ENCODE peak calls at places on chromosomes 6 and 20, in four cellular contexts. W is mesenchymal stem cell, Q is IMR-90, C is neuronal stem cell. T is an unnamed sample.

GRCh38 chr6:11009353-11009752 is 34.8 kb downstream of the ELOVL2 start:
- DNase-seq in W (peak; percentile 76), C (no peak), Q (peak; percentile 61), T (no peak)

GRCh38 chr6:34391023-34391485 is 1.4 kb downstream of the NUDT3 start:
- DNase-seq in Q (peak; percentile 71), W (peak; percentile 77), C (no peak), T (no peak)

GRCh38 chr6:49890988-49891387 is 24.7 kb upstream of the CRISP1 start:
- DNase-seq in C (no peak), W (no peak), Q (no peak), T (peak; percentile 43)

GRCh38 chr6:150406948-150407347 is 38.1 kb downstream of the IYD start:
- DNase-seq in C (no peak), Q (no peak), W (no peak), T (no peak)

GRCh38 chr6:168371185-168371584 is 51.6 kb upstream of the DACT2 start:
- DNase-seq in Q (no peak), W (no peak), C (no peak), T (no peak)

GRCh38 chr20:57074386-57074785 is 192.1 kb downstream of the BMP7 start:
- DNase-seq in C (no peak), Q (no peak), W (no peak), T (no peak)

GRCh38 chr20:6213311-6213710 is 90.5 kb upstream of the FERMT1 start:
- DNase-seq in Q (no peak), C (no peak), W (no peak), T (no peak)

GRCh38 chr20:62368629-62369507 is 1.8 kb upstream of the LAMA5 start:
- DNase-seq in C (peak; percentile 73), Q (peak; percentile 50), W (peak; percentile 79), T (peak; percentile 86)

GRCh38 chr6:19270616-19271015 is 566.6 kb upstream of the ID4 start:
- DNase-seq in W (no peak), Q (no peak), C (no peak), T (no peak)

GRCh38 chr20:59577037-59577808 is 27.1 kb upstream of the PHACTR3 start:
- DNase-seq in Q (no peak), W (no peak), C (no peak), T (no peak)

GRCh38 chr6:41199427-41200246 is 1.3 kb downstream of the TREML2 start:
- DNase-seq in W (no peak), C (no peak), Q (no peak), T (no peak)

GRCh38 chr20:37955511-37955910 is 52.6 kb downstream of the VSTM2L start:
- DNase-seq in W (no peak), Q (no peak), C (no peak), T (peak; percentile 9)

GRCh38 chr20:48186915-48187314 is 401.6 kb upstream of the SULF2 start:
- DNase-seq in C (peak; percentile 35), W (no peak), Q (no peak), T (no peak)

GRCh38 chr6:31791324-31792089 is 4.0 kb downstream of the VARS1 start:
- DNase-seq in C (peak; percentile 55), Q (peak; percentile 39), W (peak; percentile 72), T (peak; percentile 76)

GRCh38 chr6:13908955-13909381 is 15.8 kb upstream of the RNF182 start:
- DNase-seq in W (peak; percentile 77), C (peak; percentile 55), Q (peak; percentile 74), T (peak; percentile 52)

GRCh38 chr6:40042232-40042631 is 108.0 kb upstream of the MOCS1 start:
- DNase-seq in C (no peak), W (no peak), Q (no peak), T (no peak)

GRCh38 chr20:10637062-10637559 is 36.7 kb downstream of the JAG1 start:
- DNase-seq in Q (peak; percentile 77), W (no peak), C (no peak), T (no peak)

GRCh38 chr6:37347177-37348145 is 6.3 kb upstream of the RNF8 start:
- DNase-seq in W (no peak), C (no peak), Q (no peak), T (no peak)

GRCh38 chr6:10401632-10402223 is 13.1 kb downstream of the TFAP2A start:
- DNase-seq in Q (no peak), C (no peak), W (no peak), T (no peak)

GRCh38 chr20:43584448-43585138 is 6.1 kb upstream of the IFT52 start:
- DNase-seq in Q (peak; percentile 75), W (peak; percentile 83), C (no peak), T (no peak)

GRCh38 chr20:63106108-63106764 is 99.5 kb upstream of the BHLHE23 start:
- DNase-seq in C (no peak), W (no peak), Q (peak; percentile 4), T (no peak)

GRCh38 chr6:45610832-45611231 is 233.1 kb upstream of the SUPT3H start:
- DNase-seq in W (no peak), Q (no peak), C (no peak), T (no peak)

GRCh38 chr6:165660881-165661415 is 2.1 kb downstream of the PDE10A start:
- DNase-seq in W (no peak), Q (no peak), C (no peak), T (no peak)

GRCh38 chr6:165658395-165659058 is 4.5 kb downstream of the PDE10A start:
- DNase-seq in C (no peak), Q (no peak), W (no peak), T (no peak)

GRCh38 chr6:165661416-165662001 is 1.5 kb downstream of the PDE10A start:
- DNase-seq in Q (peak; percentile 19), W (peak; percentile 35), C (no peak), T (no peak)

GRCh38 chr6:165662041-165662491 is 975 bp downstream of the PDE10A start:
- DNase-seq in W (peak; percentile 46), Q (peak; percentile 18), C (peak; percentile 57), T (peak; percentile 59)

GRCh38 chr6:165659945-165660862 is 2.8 kb downstream of the PDE10A start:
- DNase-seq in C (no peak), Q (peak; percentile 32), W (peak; percentile 40), T (no peak)
- H4K91ac ChIP-seq in C (peak overlapping the region; percentile 68), Q (no peak overlapping the region), W (no peak overlapping the region), T (no peak overlapping the region)

DNA sequence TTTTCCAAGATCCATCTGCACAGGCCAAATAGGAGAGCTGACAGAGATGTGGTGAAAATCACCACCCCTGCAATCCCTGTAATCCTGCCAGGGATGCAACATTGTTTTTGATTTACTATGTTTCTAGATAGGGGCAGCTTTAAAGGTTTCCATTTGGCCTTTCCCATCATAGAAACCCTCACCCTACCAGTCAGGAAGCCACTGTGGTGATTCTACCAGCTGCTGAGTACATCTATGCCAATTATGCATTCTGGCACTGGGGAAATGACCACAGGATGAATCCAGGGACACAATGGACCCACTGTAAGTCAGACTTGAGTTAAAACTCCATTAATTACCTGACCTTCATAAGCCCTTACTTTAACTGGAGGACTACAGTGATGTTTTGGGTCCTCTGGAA is 130.4 kb downstream of the TNFRSF21 start:
- DNase-seq in Q (no peak), C (no peak), W (no peak), T (no peak)
- H4K91ac ChIP-seq in Q (no peak overlapping the region), C (no peak overlapping the region), W (no peak overlapping the region), T (no peak overlapping the region)

DNA sequence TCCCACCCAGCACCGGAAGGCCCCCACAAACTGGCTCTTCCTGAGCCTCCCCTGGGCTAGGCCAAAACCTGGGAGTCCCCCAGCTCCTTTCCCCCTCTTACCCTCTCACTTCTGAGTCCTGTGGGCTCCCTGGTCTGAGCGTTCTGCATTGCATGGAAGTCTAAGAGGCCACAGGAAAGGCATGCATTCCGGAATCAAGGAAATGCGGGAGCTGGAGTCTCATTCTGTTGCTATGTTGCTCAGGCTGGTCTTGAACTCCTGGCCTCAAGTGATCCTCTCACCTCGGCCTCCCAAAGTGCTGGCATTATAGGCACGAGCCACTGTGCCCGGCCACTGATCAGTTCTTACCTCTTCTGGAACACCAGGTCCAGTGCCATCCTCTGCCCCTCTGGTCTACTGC is 45.9 kb downstream of the UBE2V1 start:
- DNase-seq in C (no peak), W (no peak), Q (no peak), T (no peak)
- H4K91ac ChIP-seq in C (no peak overlapping the region), W (no peak overlapping the region), Q (no peak overlapping the region), T (no peak overlapping the region)

DNA sequence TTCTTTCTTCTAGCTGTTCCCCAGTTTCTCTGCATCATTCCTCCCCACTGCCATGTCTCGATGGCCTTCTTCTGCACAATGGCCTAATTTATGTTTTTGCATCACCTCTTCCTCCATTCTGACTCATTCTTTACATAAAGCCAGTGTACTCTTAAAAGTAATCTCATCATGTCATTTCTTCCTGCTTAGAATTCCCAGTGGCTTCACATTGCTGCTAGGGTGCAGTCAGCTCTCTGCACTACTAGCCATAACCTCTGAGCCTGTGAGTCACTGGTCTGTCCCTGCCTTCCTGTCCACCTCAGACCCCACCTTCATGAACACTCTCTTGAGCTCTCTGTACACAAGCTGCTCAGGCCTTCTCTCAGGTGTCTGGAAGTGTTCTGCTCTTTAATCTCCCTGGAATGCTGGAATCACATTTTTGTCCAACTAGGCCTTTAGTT is 24.1 kb upstream of the TRIM27 start:
- DNase-seq in C (no peak), Q (peak; percentile 59), W (peak; percentile 65), T (no peak)
- H4K91ac ChIP-seq in C (no peak overlapping the region), Q (no peak overlapping the region), W (no peak overlapping the region), T (no peak overlapping the region)

GRCh38 chr6:24924956-24925355 is 10.8 kb downstream of the RIPOR2 start:
- DNase-seq in C (no peak), W (no peak), Q (no peak), T (no peak)

GRCh38 chr6:24925661-24926060 is 10.1 kb downstream of the RIPOR2 start:
- DNase-seq in Q (no peak), W (no peak), C (no peak), T (no peak)

GRCh38 chr6:24922174-24922573 is 13.6 kb downstream of the RIPOR2 start:
- DNase-seq in Q (no peak), W (no peak), C (no peak), T (no peak)

GRCh38 chr6:24922854-24923253 is 12.9 kb downstream of the RIPOR2 start:
- DNase-seq in W (no peak), C (no peak), Q (no peak), T (no peak)

DNA sequence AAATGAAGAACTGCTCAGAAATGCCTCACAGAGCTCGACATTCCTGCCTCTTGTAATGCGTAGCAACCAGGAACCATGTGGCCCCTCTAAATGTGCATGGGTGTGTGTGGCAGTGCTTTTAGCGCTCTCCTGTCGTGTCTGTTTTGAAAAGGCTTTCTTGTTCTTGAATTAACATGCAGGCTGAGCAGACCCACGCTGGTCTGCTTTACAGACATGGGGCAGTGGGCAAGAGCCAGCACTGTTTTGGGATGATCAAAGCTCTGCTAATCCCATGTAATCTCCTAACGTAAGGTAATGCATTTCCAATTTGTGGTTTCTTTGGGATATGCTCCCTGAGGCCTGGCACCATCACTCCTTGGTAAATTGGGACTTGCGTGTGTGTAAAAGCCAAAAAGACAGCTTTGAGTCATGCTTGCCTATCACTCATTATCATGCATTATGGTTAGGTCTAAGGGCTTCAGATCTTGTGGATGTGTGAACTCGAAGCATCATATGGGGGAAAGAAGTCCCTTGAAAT is 11.8 kb downstream of the RIPOR2 start:
- DNase-seq in C (no peak), W (no peak), Q (no peak), T (peak; percentile 51)
- H4K91ac ChIP-seq in C (no peak overlapping the region), W (peak overlapping the region; percentile 39), Q (no peak overlapping the region), T (no peak overlapping the region)

T was measured in H9.